ENCODE peak calls at places on chromosomes 7 and 10, in seven cellular contexts. One of them, this sample, is unnamed.

GRCh38 chr10:5665380-5666323 is 743 bp downstream of the ASB13 start:
- DNase-seq in Caki2: peak
- DNase-seq in stimulated activated CD4-positive, alpha-beta T cell treated with anti-CD3 and anti-CD28 coated beads, Interleukin-2, amount 100 ng/mL, for 24 hours: peak
- DNase-seq in mucosa of gallbladder: no peak
- DNase-seq in fibroblast of lung: no peak
- DNase-seq in aorta: peak
- DNase-seq in M059J: peak
- DNase-seq in this sample: no peak

GRCh38 chr7:14886533-14886932 is 16.0 kb downstream of the DGKB start:
- DNase-seq in mucosa of gallbladder: no peak
- DNase-seq in Caki2: no peak
- DNase-seq in aorta: no peak
- DNase-seq in fibroblast of lung: no peak
- DNase-seq in M059J: no peak
- DNase-seq in stimulated activated CD4-positive, alpha-beta T cell treated with anti-CD3 and anti-CD28 coated beads, Interleukin-2, amount 100 ng/mL, for 24 hours: no peak
- DNase-seq in this sample: no peak

GRCh38 chr10:92342801-92343200 is 51.8 kb downstream of the MARCHF5 start:
- DNase-seq in Caki2: no peak
- DNase-seq in M059J: peak
- DNase-seq in stimulated activated CD4-positive, alpha-beta T cell treated with anti-CD3 and anti-CD28 coated beads, Interleukin-2, amount 100 ng/mL, for 24 hours: no peak
- DNase-seq in aorta: no peak
- DNase-seq in mucosa of gallbladder: no peak
- DNase-seq in fibroblast of lung: no peak
- DNase-seq in this sample: no peak

GRCh38 chr7:131357282-131357880 is 29.7 kb downstream of the MKLN1 start:
- DNase-seq in fibroblast of lung: no peak
- DNase-seq in mucosa of gallbladder: no peak
- DNase-seq in stimulated activated CD4-positive, alpha-beta T cell treated with anti-CD3 and anti-CD28 coated beads, Interleukin-2, amount 100 ng/mL, for 24 hours: no peak
- DNase-seq in Caki2: no peak
- DNase-seq in aorta: no peak
- DNase-seq in M059J: peak
- DNase-seq in this sample: no peak

GRCh38 chr10:58590152-58590551 is 77.5 kb downstream of the BICC1 start:
- DNase-seq in Caki2: no peak
- DNase-seq in fibroblast of lung: peak
- DNase-seq in M059J: peak
- DNase-seq in stimulated activated CD4-positive, alpha-beta T cell treated with anti-CD3 and anti-CD28 coated beads, Interleukin-2, amount 100 ng/mL, for 24 hours: no peak
- DNase-seq in aorta: no peak
- DNase-seq in mucosa of gallbladder: peak
- DNase-seq in this sample: no peak

GRCh38 chr10:24209421-24209770 is 458 bp downstream of the KIAA1217 start:
- DNase-seq in Caki2: peak
- DNase-seq in M059J: peak
- DNase-seq in mucosa of gallbladder: no peak
- DNase-seq in fibroblast of lung: peak
- DNase-seq in stimulated activated CD4-positive, alpha-beta T cell treated with anti-CD3 and anti-CD28 coated beads, Interleukin-2, amount 100 ng/mL, for 24 hours: peak
- DNase-seq in aorta: no peak
- DNase-seq in this sample: no peak

GRCh38 chr10:119308556-119309422 is 101.4 kb downstream of the GRK5 start:
- DNase-seq in stimulated activated CD4-positive, alpha-beta T cell treated with anti-CD3 and anti-CD28 coated beads, Interleukin-2, amount 100 ng/mL, for 24 hours: no peak
- DNase-seq in M059J: no peak
- DNase-seq in mucosa of gallbladder: no peak
- DNase-seq in aorta: no peak
- DNase-seq in Caki2: no peak
- DNase-seq in fibroblast of lung: no peak
- DNase-seq in this sample: no peak

GRCh38 chr10:11195017-11195586 is 177.4 kb downstream of the CELF2 start:
- DNase-seq in Caki2: no peak
- DNase-seq in mucosa of gallbladder: no peak
- DNase-seq in stimulated activated CD4-positive, alpha-beta T cell treated with anti-CD3 and anti-CD28 coated beads, Interleukin-2, amount 100 ng/mL, for 24 hours: no peak
- DNase-seq in fibroblast of lung: no peak
- DNase-seq in M059J: no peak
- DNase-seq in aorta: no peak
- DNase-seq in this sample: no peak

GRCh38 chr7:43647314-43647691 is 64.4 kb downstream of the STK17A start:
- DNase-seq in stimulated activated CD4-positive, alpha-beta T cell treated with anti-CD3 and anti-CD28 coated beads, Interleukin-2, amount 100 ng/mL, for 24 hours: no peak
- DNase-seq in mucosa of gallbladder: no peak
- DNase-seq in Caki2: no peak
- DNase-seq in M059J: peak
- DNase-seq in fibroblast of lung: peak
- DNase-seq in aorta: no peak
- DNase-seq in this sample: no peak

GRCh38 chr7:129924602-129925001 is 28.2 kb downstream of the UBE2H start:
- DNase-seq in aorta: no peak
- DNase-seq in stimulated activated CD4-positive, alpha-beta T cell treated with anti-CD3 and anti-CD28 coated beads, Interleukin-2, amount 100 ng/mL, for 24 hours: no peak
- DNase-seq in M059J: no peak
- DNase-seq in Caki2: no peak
- DNase-seq in mucosa of gallbladder: no peak
- DNase-seq in fibroblast of lung: no peak
- DNase-seq in this sample: no peak

GRCh38 chr10:92834981-92835380 is 13.3 kb upstream of the EXOC6 start:
- DNase-seq in mucosa of gallbladder: no peak
- DNase-seq in Caki2: no peak
- DNase-seq in stimulated activated CD4-positive, alpha-beta T cell treated with anti-CD3 and anti-CD28 coated beads, Interleukin-2, amount 100 ng/mL, for 24 hours: no peak
- DNase-seq in M059J: no peak
- DNase-seq in aorta: no peak
- DNase-seq in fibroblast of lung: peak
- DNase-seq in this sample: no peak

GRCh38 chr7:13282377-13282980 is 595.0 kb downstream of the ARL4A start:
- DNase-seq in Caki2: no peak
- DNase-seq in M059J: peak
- DNase-seq in mucosa of gallbladder: no peak
- DNase-seq in stimulated activated CD4-positive, alpha-beta T cell treated with anti-CD3 and anti-CD28 coated beads, Interleukin-2, amount 100 ng/mL, for 24 hours: no peak
- DNase-seq in aorta: no peak
- DNase-seq in fibroblast of lung: peak
- DNase-seq in this sample: no peak

GRCh38 chr7:129969881-129970446 is 17.2 kb upstream of the UBE2H start:
- DNase-seq in mucosa of gallbladder: peak
- DNase-seq in aorta: no peak
- DNase-seq in fibroblast of lung: no peak
- DNase-seq in Caki2: peak
- DNase-seq in stimulated activated CD4-positive, alpha-beta T cell treated with anti-CD3 and anti-CD28 coated beads, Interleukin-2, amount 100 ng/mL, for 24 hours: no peak
- DNase-seq in M059J: peak
- DNase-seq in this sample: no peak

GRCh38 chr10:30725661-30726060 is 96.1 kb upstream of the LYZL2 start:
- DNase-seq in Caki2: no peak
- DNase-seq in fibroblast of lung: no peak
- DNase-seq in mucosa of gallbladder: no peak
- DNase-seq in aorta: no peak
- DNase-seq in stimulated activated CD4-positive, alpha-beta T cell treated with anti-CD3 and anti-CD28 coated beads, Interleukin-2, amount 100 ng/mL, for 24 hours: no peak
- DNase-seq in M059J: no peak
- DNase-seq in this sample: no peak

GRCh38 chr10:77192402-77192801 is 445.2 kb downstream of the KCNMA1 start:
- DNase-seq in stimulated activated CD4-positive, alpha-beta T cell treated with anti-CD3 and anti-CD28 coated beads, Interleukin-2, amount 100 ng/mL, for 24 hours: no peak
- DNase-seq in mucosa of gallbladder: no peak
- DNase-seq in fibroblast of lung: no peak
- DNase-seq in aorta: no peak
- DNase-seq in Caki2: no peak
- DNase-seq in M059J: peak
- DNase-seq in this sample: no peak

GRCh38 chr10:83612050-83612449 is 527.3 kb upstream of the GHITM start:
- DNase-seq in Caki2: no peak
- DNase-seq in fibroblast of lung: peak
- DNase-seq in stimulated activated CD4-positive, alpha-beta T cell treated with anti-CD3 and anti-CD28 coated beads, Interleukin-2, amount 100 ng/mL, for 24 hours: no peak
- DNase-seq in M059J: peak
- DNase-seq in mucosa of gallbladder: no peak
- DNase-seq in aorta: no peak
- DNase-seq in this sample: no peak

GRCh38 chr7:94403546-94403945 is 8.9 kb downstream of the COL1A2 start:
- DNase-seq in mucosa of gallbladder: no peak
- DNase-seq in Caki2: no peak
- DNase-seq in aorta: no peak
- DNase-seq in M059J: no peak
- DNase-seq in stimulated activated CD4-positive, alpha-beta T cell treated with anti-CD3 and anti-CD28 coated beads, Interleukin-2, amount 100 ng/mL, for 24 hours: no peak
- DNase-seq in fibroblast of lung: no peak
- DNase-seq in this sample: no peak

This sample was measured in left lobe of liver.